ENCODE peak calls at places on chromosomes 13 and 19, in ten cellular contexts. One of them, this sample, is unnamed.

GRCh38 chr13:36814465-36814864 is 4.6 kb upstream of the RFXAP start:
- DNase-seq in mucosa of descending colon: no peak
- DNase-seq in LHCN-M2: no peak
- DNase-seq in CD4-positive, alpha-beta T cell: no peak
- DNase-seq in type B pancreatic cell: no peak
- DNase-seq in thoracic aorta: no peak
- DNase-seq in PC-3: no peak
- DNase-seq in GM04504: no peak
- DNase-seq in body of pancreas: peak
- DNase-seq in ascending aorta: no peak
- DNase-seq in this sample: peak

GRCh38 chr19:31160346-31160926 is 188.8 kb downstream of the TSHZ3 start:
- DNase-seq in GM04504: no peak
- DNase-seq in type B pancreatic cell: no peak
- DNase-seq in PC-3: no peak
- DNase-seq in LHCN-M2: peak
- DNase-seq in thoracic aorta: no peak
- DNase-seq in ascending aorta: no peak
- DNase-seq in body of pancreas: no peak
- DNase-seq in mucosa of descending colon: no peak
- DNase-seq in CD4-positive, alpha-beta T cell: no peak
- DNase-seq in this sample: no peak

GRCh38 chr13:24159921-24160324 is 597 bp upstream of the SPATA13 start:
- DNase-seq in LHCN-M2: no peak
- DNase-seq in CD4-positive, alpha-beta T cell: no peak
- DNase-seq in GM04504: no peak
- DNase-seq in type B pancreatic cell: no peak
- DNase-seq in PC-3: peak
- DNase-seq in ascending aorta: no peak
- DNase-seq in thoracic aorta: no peak
- DNase-seq in mucosa of descending colon: no peak
- DNase-seq in body of pancreas: no peak
- DNase-seq in this sample: peak

GRCh38 chr13:43397110-43397509 is 373.7 kb downstream of the DNAJC15 start:
- DNase-seq in LHCN-M2: peak
- DNase-seq in CD4-positive, alpha-beta T cell: no peak
- DNase-seq in GM04504: peak
- DNase-seq in ascending aorta: no peak
- DNase-seq in PC-3: no peak
- DNase-seq in type B pancreatic cell: no peak
- DNase-seq in thoracic aorta: no peak
- DNase-seq in body of pancreas: no peak
- DNase-seq in mucosa of descending colon: no peak
- DNase-seq in this sample: no peak

GRCh38 chr19:2902590-2903218 is 2.0 kb downstream of the ZNF57 start:
- DNase-seq in thoracic aorta: no peak
- DNase-seq in body of pancreas: no peak
- DNase-seq in LHCN-M2: no peak
- DNase-seq in type B pancreatic cell: no peak
- DNase-seq in PC-3: no peak
- DNase-seq in GM04504: no peak
- DNase-seq in mucosa of descending colon: no peak
- DNase-seq in ascending aorta: no peak
- DNase-seq in CD4-positive, alpha-beta T cell: no peak
- DNase-seq in this sample: no peak

GRCh38 chr19:42113641-42114348 is 18.5 kb downstream of the POU2F2 start:
- DNase-seq in ascending aorta: peak
- DNase-seq in PC-3: peak
- DNase-seq in CD4-positive, alpha-beta T cell: no peak
- DNase-seq in mucosa of descending colon: no peak
- DNase-seq in LHCN-M2: peak
- DNase-seq in body of pancreas: no peak
- DNase-seq in GM04504: peak
- DNase-seq in thoracic aorta: no peak
- DNase-seq in type B pancreatic cell: no peak
- DNase-seq in this sample: peak

GRCh38 chr19:13790354-13790753 is 4.9 kb upstream of the ZSWIM4 start:
- DNase-seq in CD4-positive, alpha-beta T cell: peak
- DNase-seq in type B pancreatic cell: no peak
- DNase-seq in ascending aorta: no peak
- DNase-seq in GM04504: no peak
- DNase-seq in body of pancreas: no peak
- DNase-seq in thoracic aorta: no peak
- DNase-seq in LHCN-M2: no peak
- DNase-seq in mucosa of descending colon: no peak
- DNase-seq in PC-3: no peak
- DNase-seq in this sample: peak

GRCh38 chr13:24208314-24208713 is 47.8 kb downstream of the SPATA13 start:
- DNase-seq in body of pancreas: peak
- DNase-seq in ascending aorta: no peak
- DNase-seq in CD4-positive, alpha-beta T cell: no peak
- DNase-seq in GM04504: peak
- DNase-seq in PC-3: peak
- DNase-seq in type B pancreatic cell: no peak
- DNase-seq in thoracic aorta: no peak
- DNase-seq in mucosa of descending colon: no peak
- DNase-seq in LHCN-M2: peak
- DNase-seq in this sample: peak

GRCh38 chr13:74675185-74675584 is 541.0 kb upstream of the KLF12 start:
- DNase-seq in GM04504: no peak
- DNase-seq in ascending aorta: no peak
- DNase-seq in body of pancreas: no peak
- DNase-seq in thoracic aorta: no peak
- DNase-seq in mucosa of descending colon: no peak
- DNase-seq in LHCN-M2: no peak
- DNase-seq in type B pancreatic cell: no peak
- DNase-seq in CD4-positive, alpha-beta T cell: no peak
- DNase-seq in PC-3: no peak
- DNase-seq in this sample: no peak

GRCh38 chr19:12137541-12137940 is 2.6 kb downstream of the ZNF20 start:
- DNase-seq in body of pancreas: no peak
- DNase-seq in GM04504: no peak
- DNase-seq in CD4-positive, alpha-beta T cell: peak
- DNase-seq in mucosa of descending colon: no peak
- DNase-seq in ascending aorta: no peak
- DNase-seq in type B pancreatic cell: no peak
- DNase-seq in LHCN-M2: no peak
- DNase-seq in PC-3: peak
- DNase-seq in thoracic aorta: no peak
- DNase-seq in this sample: peak

GRCh38 chr13:56351041-56351440 is 789.7 kb upstream of the PRR20A start:
- DNase-seq in LHCN-M2: no peak
- DNase-seq in body of pancreas: no peak
- DNase-seq in CD4-positive, alpha-beta T cell: no peak
- DNase-seq in ascending aorta: no peak
- DNase-seq in mucosa of descending colon: no peak
- DNase-seq in type B pancreatic cell: no peak
- DNase-seq in GM04504: no peak
- DNase-seq in thoracic aorta: no peak
- DNase-seq in PC-3: peak
- DNase-seq in this sample: peak

GRCh38 chr13:102651392-102651791 is 43.5 kb downstream of the METTL21C start:
- DNase-seq in mucosa of descending colon: no peak
- DNase-seq in GM04504: no peak
- DNase-seq in ascending aorta: no peak
- DNase-seq in CD4-positive, alpha-beta T cell: no peak
- DNase-seq in PC-3: peak
- DNase-seq in LHCN-M2: peak
- DNase-seq in type B pancreatic cell: no peak
- DNase-seq in thoracic aorta: no peak
- DNase-seq in body of pancreas: no peak
- DNase-seq in this sample: peak

GRCh38 chr13:59012731-59013130 is 1151.0 kb downstream of the DIAPH3 start:
- DNase-seq in PC-3: no peak
- DNase-seq in LHCN-M2: no peak
- DNase-seq in GM04504: no peak
- DNase-seq in mucosa of descending colon: no peak
- DNase-seq in ascending aorta: no peak
- DNase-seq in thoracic aorta: no peak
- DNase-seq in type B pancreatic cell: no peak
- DNase-seq in CD4-positive, alpha-beta T cell: no peak
- DNase-seq in body of pancreas: no peak
- DNase-seq in this sample: no peak

GRCh38 chr19:50311723-50312635 is 17.2 kb downstream of the KCNC3 start:
- DNase-seq in GM04504: no peak
- DNase-seq in mucosa of descending colon: peak
- DNase-seq in PC-3: peak
- DNase-seq in thoracic aorta: no peak
- DNase-seq in LHCN-M2: no peak
- DNase-seq in ascending aorta: no peak
- DNase-seq in type B pancreatic cell: no peak
- DNase-seq in CD4-positive, alpha-beta T cell: no peak
- DNase-seq in body of pancreas: peak
- DNase-seq in this sample: peak

GRCh38 chr13:113123226-113124150 is 889 bp downstream of the F10 start:
- DNase-seq in mucosa of descending colon: no peak
- DNase-seq in thoracic aorta: no peak
- DNase-seq in body of pancreas: peak
- DNase-seq in type B pancreatic cell: peak
- DNase-seq in LHCN-M2: no peak
- DNase-seq in GM04504: no peak
- DNase-seq in CD4-positive, alpha-beta T cell: no peak
- DNase-seq in PC-3: no peak
- DNase-seq in ascending aorta: peak
- DNase-seq in this sample: peak